ENCODE peak calls at places on chromosomes 12 and 14, in ten cellular contexts. D is H7; O is stimulated activated CD4-positive, alpha-beta T cell treated with anti-CD3 and anti-CD28 coated beads, TNF-alpha, amount 100 ng/mL, for 4 hours; S is T-helper 2 cell treated with Interferon-gamma antibody and Interleukin-4, amounts not matched to agents 5 μg/mL and 100 μg/mL, for 36 hours; Z is colonic mucosa; J is Caco-2; E is bronchial epithelial cell; C is astrocyte of the spinal cord; Q is activated CD8-positive, alpha-beta T cell treated with anti-CD3 and anti-CD28 coated beads for 36 hours; I is fibroblast of lung. L is an unnamed sample.

GRCh38 chr12:68223067-68223747 is 2.4 kb downstream of the IL26 start:
- DNase-seq in Z (peak), E (peak), Q (peak), D (peak), O (peak), S (peak), C (peak), I (peak), J (peak), L (no peak)

GRCh38 chr12:34126805-34127204 is 104.5 kb downstream of the ALG10 start:
- DNase-seq in C (no peak), O (no peak), S (no peak), J (no peak), Z (no peak), E (no peak), I (no peak), D (no peak), Q (no peak), L (no peak)

GRCh38 chr14:73594491-73594890 is 2.8 kb downstream of the ACOT4 start:
- DNase-seq in O (no peak), J (no peak), Q (no peak), Z (no peak), E (no peak), C (no peak), I (no peak), D (no peak), S (no peak), L (no peak)

GRCh38 chr14:54699087-54699530 is 132.2 kb downstream of the SAMD4A start:
- DNase-seq in C (no peak), I (peak), S (no peak), Z (no peak), D (no peak), O (no peak), Q (no peak), J (no peak), E (no peak), L (no peak)

GRCh38 chr12:128269108-128269713 is 2.2 kb downstream of the TMEM132C start:
- DNase-seq in Q (no peak), C (no peak), S (no peak), O (no peak), D (peak), E (no peak), Z (no peak), I (no peak), J (no peak), L (no peak)

GRCh38 chr12:116490481-116490880 is 68.7 kb upstream of the MAP1LC3B2 start:
- DNase-seq in S (no peak), Q (no peak), D (no peak), O (no peak), Z (no peak), C (no peak), J (no peak), I (no peak), E (peak), L (no peak)

GRCh38 chr12:63419119-63419518 is 249.2 kb downstream of the DPY19L2 start:
- DNase-seq in I (peak), Q (no peak), E (peak), C (no peak), Z (peak), D (no peak), S (no peak), J (no peak), O (no peak), L (no peak)

GRCh38 chr12:55891310-55891709 is 36.4 kb downstream of the PYM1 start:
- DNase-seq in E (no peak), Z (no peak), C (no peak), J (no peak), O (no peak), I (no peak), S (no peak), Q (no peak), D (no peak), L (no peak)

GRCh38 chr12:110917961-110918360 is 2.4 kb downstream of the MYL2 start:
- DNase-seq in J (no peak), Z (no peak), I (peak), E (peak), Q (no peak), O (no peak), D (no peak), C (no peak), S (no peak), L (no peak)

GRCh38 chr14:63543826-63544320 is 696 bp upstream of the PPP2R5E start:
- DNase-seq in E (no peak), Q (no peak), I (no peak), C (peak), O (no peak), S (no peak), J (no peak), D (no peak), Z (no peak), L (peak)

GRCh38 chr12:69284131-69284530 is 44.8 kb downstream of the CPSF6 start:
- DNase-seq in Z (peak), E (peak), I (peak), D (peak), C (peak), O (no peak), S (no peak), Q (peak), J (no peak), L (no peak)

GRCh38 chr12:53568428-53569173 is 57.6 kb downstream of the ATF7 start:
- DNase-seq in Q (no peak), J (no peak), Z (no peak), O (no peak), S (no peak), I (peak), D (no peak), E (peak), C (no peak), L (no peak)

GRCh38 chr12:68080577-68080976 is 79.0 kb downstream of the IFNG start:
- DNase-seq in D (peak), E (no peak), I (no peak), C (no peak), J (peak), Z (no peak), Q (peak), S (no peak), O (no peak), L (no peak)

GRCh38 chr12:6950944-6951540 is at the start of gene PTPN6:
- DNase-seq in O (no peak), Z (no peak), I (no peak), E (no peak), J (no peak), D (peak), Q (peak), S (no peak), C (no peak), L (peak)

GRCh38 chr12:131137009-131137835 is 183.5 kb downstream of the ADGRD1 start:
- DNase-seq in Z (no peak), E (no peak), Q (no peak), O (no peak), S (no peak), J (no peak), I (no peak), C (no peak), D (no peak), L (no peak)

GRCh38 chr14:32028599-32028998 is 48.5 kb upstream of the ARHGAP5 start:
- DNase-seq in Q (no peak), Z (no peak), I (peak), O (no peak), D (no peak), C (peak), S (no peak), E (peak), J (no peak), L (no peak)

GRCh38 chr14:80419769-80420168 is 208.5 kb upstream of the DIO2 start:
- DNase-seq in E (no peak), O (no peak), Z (no peak), J (no peak), C (peak), D (no peak), I (peak), Q (no peak), S (no peak), L (no peak)

GRCh38 chr12:24649634-24650033 is 299.3 kb downstream of the BCAT1 start:
- DNase-seq in I (no peak), S (no peak), C (no peak), E (peak), Q (no peak), Z (no peak), O (no peak), D (no peak), J (peak), L (no peak)

GRCh38 chr12:7093486-7093885 is 1.2 kb upstream of the C1R start:
- DNase-seq in S (no peak), J (no peak), Z (no peak), C (no peak), Q (no peak), D (no peak), E (no peak), I (no peak), O (no peak), L (no peak)

GRCh38 chr14:53365516-53366130 is 212.5 kb upstream of the DDHD1 start:
- DNase-seq in E (no peak), S (no peak), D (no peak), C (peak), I (peak), O (no peak), Z (no peak), J (no peak), Q (no peak), L (no peak)

GRCh38 chr12:44217146-44217883 is 381.4 kb downstream of the TMEM117 start:
- DNase-seq in D (no peak), O (no peak), C (no peak), E (peak), I (no peak), S (no peak), J (no peak), Z (no peak), Q (no peak), L (no peak)

GRCh38 chr12:12722351-12723146 is 5.4 kb downstream of the CDKN1B start:
- DNase-seq in E (peak), O (no peak), J (no peak), C (peak), S (no peak), D (no peak), Z (no peak), Q (no peak), I (peak), L (no peak)

GRCh38 chr14:51682411-51682810 is 30.7 kb downstream of the FRMD6 start:
- DNase-seq in Q (no peak), O (no peak), C (no peak), S (no peak), D (no peak), E (no peak), Z (no peak), J (no peak), I (peak), L (no peak)

GRCh38 chr12:69266045-69266635 is 26.8 kb downstream of the CPSF6 start:
- DNase-seq in J (no peak), Z (no peak), E (peak), Q (no peak), S (no peak), I (peak), O (no peak), C (peak), D (no peak), L (no peak)

GRCh38 chr14:92473261-92473946 is 40.2 kb upstream of the RIN3 start:
- DNase-seq in Z (no peak), D (no peak), E (no peak), S (no peak), O (no peak), I (peak), C (peak), J (no peak), Q (no peak), L (no peak)

GRCh38 chr12:27277846-27278260 is 33.8 kb downstream of the STK38L start:
- DNase-seq in D (no peak), S (peak), E (peak), C (peak), O (no peak), J (peak), I (peak), Z (peak), Q (peak), L (no peak)

GRCh38 chr14:80213602-80214001 is 2.3 kb upstream of the DIO2 start:
- DNase-seq in D (peak), Q (peak), S (no peak), E (peak), I (peak), Z (peak), O (no peak), C (peak), J (peak), L (no peak)

GRCh38 chr14:54881235-54881760 is 21.3 kb downstream of the GCH1 start:
- DNase-seq in O (no peak), D (no peak), C (peak), Q (peak), I (peak), J (no peak), E (peak), Z (peak), S (no peak), L (no peak)

GRCh38 chr12:31517994-31518393 is 72.9 kb downstream of the DENND5B start:
- DNase-seq in I (peak), Z (no peak), J (no peak), E (peak), O (no peak), C (peak), S (no peak), Q (no peak), D (no peak), L (no peak)

GRCh38 chr14:71363961-71364360 is 456.7 kb downstream of the PCNX1 start:
- DNase-seq in I (peak), S (no peak), J (no peak), Q (no peak), C (peak), D (no peak), E (no peak), O (no peak), Z (no peak), L (no peak)

GRCh38 chr12:12823308-12823707 is 10.2 kb downstream of the DDX47 start:
- DNase-seq in Q (no peak), I (peak), C (peak), O (no peak), Z (no peak), D (no peak), S (no peak), E (peak), J (peak), L (no peak)

GRCh38 chr12:32080435-32080834 is 26.2 kb upstream of the BICD1 start:
- DNase-seq in O (no peak), Q (no peak), S (no peak), I (no peak), J (no peak), C (no peak), E (no peak), D (no peak), Z (no peak), L (no peak)

GRCh38 chr12:26748741-26749431 is 84.1 kb downstream of the ITPR2 start:
- DNase-seq in Z (no peak), J (no peak), S (peak), I (peak), O (no peak), D (no peak), Q (no peak), E (peak), C (peak), L (no peak)